ENCODE peak calls at places on chromosome 13, in six cellular contexts. One of them, this sample, is unnamed.

GRCh38 chr13:98068511-98068910 is 74.4 kb upstream of the FARP1 start:
- DNase-seq in effector memory CD8-positive, alpha-beta T cell: no peak
- DNase-seq in fibroblast of lung: no peak
- DNase-seq in activated CD4-positive, alpha-beta T cell treated with anti-CD3 and anti-CD28 coated beads, Interleukin-2, amount 50 U/mL, for 24 hours: no peak
- DNase-seq in lower leg skin: no peak
- DNase-seq in kidney epithelial cell: no peak
- DNase-seq in this sample: peak; percentile 87

GRCh38 chr13:44272692-44273091 is 100.9 kb upstream of the SERP2 start:
- DNase-seq in activated CD4-positive, alpha-beta T cell treated with anti-CD3 and anti-CD28 coated beads, Interleukin-2, amount 50 U/mL, for 24 hours: no peak
- DNase-seq in lower leg skin: peak; percentile 59
- DNase-seq in fibroblast of lung: peak; percentile 85
- DNase-seq in kidney epithelial cell: no peak
- DNase-seq in effector memory CD8-positive, alpha-beta T cell: no peak
- DNase-seq in this sample: no peak

GRCh38 chr13:114259374-114259773 is 22.0 kb upstream of the UPF3A start:
- DNase-seq in fibroblast of lung: no peak
- DNase-seq in kidney epithelial cell: no peak
- DNase-seq in activated CD4-positive, alpha-beta T cell treated with anti-CD3 and anti-CD28 coated beads, Interleukin-2, amount 50 U/mL, for 24 hours: no peak
- DNase-seq in effector memory CD8-positive, alpha-beta T cell: no peak
- DNase-seq in lower leg skin: no peak
- DNase-seq in this sample: no peak

GRCh38 chr13:24651718-24652345 is 28.4 kb upstream of the ATP12A start:
- DNase-seq in fibroblast of lung: no peak
- DNase-seq in effector memory CD8-positive, alpha-beta T cell: no peak
- DNase-seq in lower leg skin: peak; percentile 77
- DNase-seq in activated CD4-positive, alpha-beta T cell treated with anti-CD3 and anti-CD28 coated beads, Interleukin-2, amount 50 U/mL, for 24 hours: no peak
- DNase-seq in kidney epithelial cell: no peak
- DNase-seq in this sample: peak; percentile 80

GRCh38 chr13:41259875-41260501 is 3.4 kb downstream of the MTRF1 start:
- DNase-seq in effector memory CD8-positive, alpha-beta T cell: no peak
- DNase-seq in fibroblast of lung: no peak
- DNase-seq in kidney epithelial cell: no peak
- DNase-seq in lower leg skin: no peak
- DNase-seq in activated CD4-positive, alpha-beta T cell treated with anti-CD3 and anti-CD28 coated beads, Interleukin-2, amount 50 U/mL, for 24 hours: no peak
- DNase-seq in this sample: peak; percentile 77

GRCh38 chr13:112733112-112733511 is 43.3 kb downstream of the ATP11A start:
- DNase-seq in lower leg skin: no peak
- DNase-seq in effector memory CD8-positive, alpha-beta T cell: no peak
- DNase-seq in fibroblast of lung: no peak
- DNase-seq in kidney epithelial cell: no peak
- DNase-seq in activated CD4-positive, alpha-beta T cell treated with anti-CD3 and anti-CD28 coated beads, Interleukin-2, amount 50 U/mL, for 24 hours: no peak
- DNase-seq in this sample: no peak

GRCh38 chr13:24050292-24050711 is 110.2 kb upstream of the SPATA13 start:
- DNase-seq in lower leg skin: no peak
- DNase-seq in kidney epithelial cell: no peak
- DNase-seq in activated CD4-positive, alpha-beta T cell treated with anti-CD3 and anti-CD28 coated beads, Interleukin-2, amount 50 U/mL, for 24 hours: no peak
- DNase-seq in effector memory CD8-positive, alpha-beta T cell: no peak
- DNase-seq in fibroblast of lung: peak; percentile 79
- DNase-seq in this sample: peak; percentile 49

GRCh38 chr13:89554801-89555200 is 1792.7 kb upstream of the MIR17HG start:
- DNase-seq in lower leg skin: no peak
- DNase-seq in fibroblast of lung: peak; percentile 10
- DNase-seq in effector memory CD8-positive, alpha-beta T cell: no peak
- DNase-seq in activated CD4-positive, alpha-beta T cell treated with anti-CD3 and anti-CD28 coated beads, Interleukin-2, amount 50 U/mL, for 24 hours: no peak
- DNase-seq in kidney epithelial cell: no peak
- DNase-seq in this sample: no peak

GRCh38 chr13:23688336-23688735 is 118.1 kb downstream of the TNFRSF19 start:
- DNase-seq in effector memory CD8-positive, alpha-beta T cell: no peak
- DNase-seq in kidney epithelial cell: no peak
- DNase-seq in activated CD4-positive, alpha-beta T cell treated with anti-CD3 and anti-CD28 coated beads, Interleukin-2, amount 50 U/mL, for 24 hours: no peak
- DNase-seq in fibroblast of lung: no peak
- DNase-seq in lower leg skin: no peak
- DNase-seq in this sample: no peak

GRCh38 chr13:23674795-23675640 is 104.8 kb downstream of the TNFRSF19 start:
- DNase-seq in kidney epithelial cell: no peak
- DNase-seq in activated CD4-positive, alpha-beta T cell treated with anti-CD3 and anti-CD28 coated beads, Interleukin-2, amount 50 U/mL, for 24 hours: no peak
- DNase-seq in effector memory CD8-positive, alpha-beta T cell: no peak
- DNase-seq in fibroblast of lung: peak; percentile 90
- DNase-seq in lower leg skin: no peak
- DNase-seq in this sample: peak; percentile 97

GRCh38 chr13:79867248-79867647 is 386.3 kb downstream of the NDFIP2 start:
- DNase-seq in activated CD4-positive, alpha-beta T cell treated with anti-CD3 and anti-CD28 coated beads, Interleukin-2, amount 50 U/mL, for 24 hours: no peak
- DNase-seq in lower leg skin: no peak
- DNase-seq in fibroblast of lung: peak; percentile 39
- DNase-seq in kidney epithelial cell: no peak
- DNase-seq in effector memory CD8-positive, alpha-beta T cell: no peak
- DNase-seq in this sample: no peak

GRCh38 chr13:106143930-106144709 is 391.3 kb downstream of the EFNB2 start:
- DNase-seq in kidney epithelial cell: no peak
- DNase-seq in activated CD4-positive, alpha-beta T cell treated with anti-CD3 and anti-CD28 coated beads, Interleukin-2, amount 50 U/mL, for 24 hours: no peak
- DNase-seq in lower leg skin: no peak
- DNase-seq in effector memory CD8-positive, alpha-beta T cell: no peak
- DNase-seq in fibroblast of lung: no peak
- DNase-seq in this sample: peak; percentile 92

GRCh38 chr13:107457686-107458085 is 757.6 kb downstream of the LIG4 start:
- DNase-seq in kidney epithelial cell: no peak
- DNase-seq in effector memory CD8-positive, alpha-beta T cell: no peak
- DNase-seq in activated CD4-positive, alpha-beta T cell treated with anti-CD3 and anti-CD28 coated beads, Interleukin-2, amount 50 U/mL, for 24 hours: no peak
- DNase-seq in lower leg skin: no peak
- DNase-seq in fibroblast of lung: no peak
- DNase-seq in this sample: no peak

GRCh38 chr13:41065098-41065497 is 3.8 kb downstream of the WBP4 start:
- DNase-seq in activated CD4-positive, alpha-beta T cell treated with anti-CD3 and anti-CD28 coated beads, Interleukin-2, amount 50 U/mL, for 24 hours: no peak
- DNase-seq in lower leg skin: no peak
- DNase-seq in kidney epithelial cell: no peak
- DNase-seq in effector memory CD8-positive, alpha-beta T cell: no peak
- DNase-seq in fibroblast of lung: peak; percentile 80
- DNase-seq in this sample: no peak

GRCh38 chr13:109288151-109288709 is 498.2 kb downstream of the IRS2 start:
- DNase-seq in fibroblast of lung: peak; percentile 21
- DNase-seq in effector memory CD8-positive, alpha-beta T cell: no peak
- DNase-seq in kidney epithelial cell: no peak
- DNase-seq in lower leg skin: no peak
- DNase-seq in activated CD4-positive, alpha-beta T cell treated with anti-CD3 and anti-CD28 coated beads, Interleukin-2, amount 50 U/mL, for 24 hours: no peak
- DNase-seq in this sample: no peak

GRCh38 chr13:44732503-44733098 is 156.5 kb upstream of the TSC22D1 start:
- DNase-seq in lower leg skin: peak; percentile 46
- DNase-seq in effector memory CD8-positive, alpha-beta T cell: no peak
- DNase-seq in fibroblast of lung: no peak
- DNase-seq in kidney epithelial cell: no peak
- DNase-seq in activated CD4-positive, alpha-beta T cell treated with anti-CD3 and anti-CD28 coated beads, Interleukin-2, amount 50 U/mL, for 24 hours: no peak
- DNase-seq in this sample: no peak

GRCh38 chr13:63737418-63737817 is 2321.8 kb upstream of the PCDH20 start:
- DNase-seq in kidney epithelial cell: no peak
- DNase-seq in lower leg skin: no peak
- DNase-seq in fibroblast of lung: no peak
- DNase-seq in activated CD4-positive, alpha-beta T cell treated with anti-CD3 and anti-CD28 coated beads, Interleukin-2, amount 50 U/mL, for 24 hours: no peak
- DNase-seq in effector memory CD8-positive, alpha-beta T cell: no peak
- DNase-seq in this sample: no peak

GRCh38 chr13:112790735-112791641 is 101.2 kb downstream of the ATP11A start:
- DNase-seq in activated CD4-positive, alpha-beta T cell treated with anti-CD3 and anti-CD28 coated beads, Interleukin-2, amount 50 U/mL, for 24 hours: no peak
- DNase-seq in effector memory CD8-positive, alpha-beta T cell: no peak
- DNase-seq in fibroblast of lung: peak; percentile 43
- DNase-seq in kidney epithelial cell: no peak
- DNase-seq in lower leg skin: peak; percentile 63
- DNase-seq in this sample: no peak

GRCh38 chr13:48559638-48560320 is 26.9 kb upstream of the RCBTB2 start:
- DNase-seq in kidney epithelial cell: no peak
- DNase-seq in lower leg skin: no peak
- DNase-seq in fibroblast of lung: peak; percentile 68
- DNase-seq in effector memory CD8-positive, alpha-beta T cell: no peak
- DNase-seq in activated CD4-positive, alpha-beta T cell treated with anti-CD3 and anti-CD28 coated beads, Interleukin-2, amount 50 U/mL, for 24 hours: no peak
- DNase-seq in this sample: peak; percentile 59

GRCh38 chr13:21897140-21897539 is 226.3 kb downstream of the FGF9 start:
- DNase-seq in effector memory CD8-positive, alpha-beta T cell: no peak
- DNase-seq in fibroblast of lung: no peak
- DNase-seq in lower leg skin: no peak
- DNase-seq in kidney epithelial cell: no peak
- DNase-seq in activated CD4-positive, alpha-beta T cell treated with anti-CD3 and anti-CD28 coated beads, Interleukin-2, amount 50 U/mL, for 24 hours: no peak
- DNase-seq in this sample: no peak

GRCh38 chr13:44388427-44388826 is 14.8 kb downstream of the SERP2 start:
- DNase-seq in lower leg skin: peak; percentile 74
- DNase-seq in activated CD4-positive, alpha-beta T cell treated with anti-CD3 and anti-CD28 coated beads, Interleukin-2, amount 50 U/mL, for 24 hours: no peak
- DNase-seq in fibroblast of lung: no peak
- DNase-seq in kidney epithelial cell: no peak
- DNase-seq in effector memory CD8-positive, alpha-beta T cell: no peak
- DNase-seq in this sample: no peak

GRCh38 chr13:25232937-25233515 is 54.3 kb downstream of the MTMR6 start:
- DNase-seq in activated CD4-positive, alpha-beta T cell treated with anti-CD3 and anti-CD28 coated beads, Interleukin-2, amount 50 U/mL, for 24 hours: no peak
- DNase-seq in kidney epithelial cell: no peak
- DNase-seq in effector memory CD8-positive, alpha-beta T cell: no peak
- DNase-seq in lower leg skin: no peak
- DNase-seq in fibroblast of lung: peak; percentile 6
- DNase-seq in this sample: no peak

GRCh38 chr13:35165205-35165604 is 223.1 kb downstream of the NBEA start:
- DNase-seq in activated CD4-positive, alpha-beta T cell treated with anti-CD3 and anti-CD28 coated beads, Interleukin-2, amount 50 U/mL, for 24 hours: no peak
- DNase-seq in lower leg skin: no peak
- DNase-seq in fibroblast of lung: no peak
- DNase-seq in effector memory CD8-positive, alpha-beta T cell: no peak
- DNase-seq in kidney epithelial cell: no peak
- DNase-seq in this sample: no peak

GRCh38 chr13:26133286-26133685 is 81.5 kb upstream of the SHISA2 start:
- DNase-seq in fibroblast of lung: no peak
- DNase-seq in activated CD4-positive, alpha-beta T cell treated with anti-CD3 and anti-CD28 coated beads, Interleukin-2, amount 50 U/mL, for 24 hours: no peak
- DNase-seq in effector memory CD8-positive, alpha-beta T cell: no peak
- DNase-seq in lower leg skin: no peak
- DNase-seq in kidney epithelial cell: no peak
- DNase-seq in this sample: no peak

GRCh38 chr13:96091164-96091931 is 1.4 kb downstream of the HS6ST3 start:
- DNase-seq in effector memory CD8-positive, alpha-beta T cell: no peak
- DNase-seq in activated CD4-positive, alpha-beta T cell treated with anti-CD3 and anti-CD28 coated beads, Interleukin-2, amount 50 U/mL, for 24 hours: no peak
- DNase-seq in kidney epithelial cell: no peak
- DNase-seq in fibroblast of lung: peak; percentile 5
- DNase-seq in lower leg skin: peak; percentile 87
- DNase-seq in this sample: no peak

GRCh38 chr13:106753241-106753640 is 185.3 kb upstream of the ARGLU1 start:
- DNase-seq in activated CD4-positive, alpha-beta T cell treated with anti-CD3 and anti-CD28 coated beads, Interleukin-2, amount 50 U/mL, for 24 hours: no peak
- DNase-seq in fibroblast of lung: no peak
- DNase-seq in kidney epithelial cell: no peak
- DNase-seq in effector memory CD8-positive, alpha-beta T cell: no peak
- DNase-seq in lower leg skin: no peak
- DNase-seq in this sample: no peak

GRCh38 chr13:80400834-80401450 is 60.0 kb upstream of the SPRY2 start:
- DNase-seq in activated CD4-positive, alpha-beta T cell treated with anti-CD3 and anti-CD28 coated beads, Interleukin-2, amount 50 U/mL, for 24 hours: no peak
- DNase-seq in lower leg skin: no peak
- DNase-seq in kidney epithelial cell: no peak
- DNase-seq in fibroblast of lung: no peak
- DNase-seq in effector memory CD8-positive, alpha-beta T cell: no peak
- DNase-seq in this sample: no peak

GRCh38 chr13:76663941-76664340 is 222.3 kb downstream of the KCTD12 start:
- DNase-seq in effector memory CD8-positive, alpha-beta T cell: no peak
- DNase-seq in lower leg skin: no peak
- DNase-seq in fibroblast of lung: no peak
- DNase-seq in activated CD4-positive, alpha-beta T cell treated with anti-CD3 and anti-CD28 coated beads, Interleukin-2, amount 50 U/mL, for 24 hours: no peak
- DNase-seq in kidney epithelial cell: no peak
- DNase-seq in this sample: no peak

GRCh38 chr13:48818495-48818961 is 157.2 kb upstream of the FNDC3A start:
- DNase-seq in lower leg skin: no peak
- DNase-seq in activated CD4-positive, alpha-beta T cell treated with anti-CD3 and anti-CD28 coated beads, Interleukin-2, amount 50 U/mL, for 24 hours: no peak
- DNase-seq in fibroblast of lung: peak; percentile 97
- DNase-seq in kidney epithelial cell: peak; percentile 87
- DNase-seq in effector memory CD8-positive, alpha-beta T cell: no peak
- DNase-seq in this sample: peak; percentile 89

GRCh38 chr13:70170689-70171088 is 62.4 kb upstream of the KLHL1 start:
- DNase-seq in fibroblast of lung: no peak
- DNase-seq in effector memory CD8-positive, alpha-beta T cell: no peak
- DNase-seq in kidney epithelial cell: no peak
- DNase-seq in activated CD4-positive, alpha-beta T cell treated with anti-CD3 and anti-CD28 coated beads, Interleukin-2, amount 50 U/mL, for 24 hours: no peak
- DNase-seq in lower leg skin: no peak
- DNase-seq in this sample: no peak

GRCh38 chr13:90311929-90312328 is 1035.6 kb upstream of the MIR17HG start:
- DNase-seq in lower leg skin: no peak
- DNase-seq in activated CD4-positive, alpha-beta T cell treated with anti-CD3 and anti-CD28 coated beads, Interleukin-2, amount 50 U/mL, for 24 hours: no peak
- DNase-seq in kidney epithelial cell: no peak
- DNase-seq in effector memory CD8-positive, alpha-beta T cell: no peak
- DNase-seq in fibroblast of lung: no peak
- DNase-seq in this sample: no peak

GRCh38 chr13:105019073-105019472 is 1516.4 kb downstream of the EFNB2 start:
- DNase-seq in lower leg skin: no peak
- DNase-seq in activated CD4-positive, alpha-beta T cell treated with anti-CD3 and anti-CD28 coated beads, Interleukin-2, amount 50 U/mL, for 24 hours: no peak
- DNase-seq in effector memory CD8-positive, alpha-beta T cell: no peak
- DNase-seq in kidney epithelial cell: no peak
- DNase-seq in fibroblast of lung: no peak
- DNase-seq in this sample: no peak

This sample was measured in foreskin keratinocyte.